ENCODE peak calls at places on chromosomes 7 and 10, in five cellular contexts. Y is dorsolateral prefrontal cortex, G is ovary, N is epithelial cell of proximal tubule, D is HCT116. B is an unnamed sample.

GRCh38 chr7:156147104-156147503 is 334.8 kb upstream of the SHH start:
- DNase-seq in Y (no peak), G (no peak), N (no peak), D (no peak), B (no peak)

GRCh38 chr7:44561962-44562621 is 11.6 kb downstream of the DDX56 start:
- DNase-seq in Y (no peak), G (no peak), N (no peak), D (no peak), B (no peak)

GRCh38 chr10:98354491-98354890 is 60.5 kb downstream of the PYROXD2 start:
- DNase-seq in Y (no peak), G (no peak), N (no peak), D (no peak), B (no peak)

GRCh38 chr10:122021421-122021820 is 32.5 kb downstream of the TACC2 start:
- DNase-seq in Y (no peak), G (no peak), N (no peak), D (no peak), B (no peak)

GRCh38 chr10:102673235-102673634 is 29.0 kb downstream of the TRIM8 start:
- DNase-seq in Y (no peak), G (no peak), N (no peak), D (no peak), B (no peak)

GRCh38 chr10:126012485-126012884 is 116.1 kb downstream of the FANK1 start:
- DNase-seq in Y (no peak), G (no peak), N (no peak), D (no peak), B (no peak)

GRCh38 chr7:139886206-139886605 is 57.1 kb downstream of the TBXAS1 start:
- DNase-seq in Y (no peak), G (no peak), N (no peak), D (no peak), B (no peak)

GRCh38 chr10:43961523-43962345 is 313.1 kb upstream of the ZNF32 start:
- DNase-seq in Y (no peak), G (no peak), N (no peak), D (no peak), B (no peak)

GRCh38 chr7:47807126-47807525 is 141.1 kb downstream of the PKD1L1 start:
- DNase-seq in Y (no peak), G (no peak), N (no peak), D (no peak), B (no peak)

GRCh38 chr10:119542357-119542989 is at the start of gene RGS10:
- DNase-seq in Y (no peak), G (peak), N (no peak), D (peak), B (peak)

GRCh38 chr7:52261052-52261451 is 774.4 kb upstream of the POM121L12 start:
- DNase-seq in Y (no peak), G (no peak), N (no peak), D (no peak), B (no peak)

GRCh38 chr7:23544913-23545354 is 13.2 kb upstream of the TRA2A start:
- DNase-seq in Y (no peak), G (no peak), N (no peak), D (peak), B (no peak)
- TF ChIP-seq CTCF in Y (no peak), G (no peak), N (peak), D (peak), B (peak)

DNA sequence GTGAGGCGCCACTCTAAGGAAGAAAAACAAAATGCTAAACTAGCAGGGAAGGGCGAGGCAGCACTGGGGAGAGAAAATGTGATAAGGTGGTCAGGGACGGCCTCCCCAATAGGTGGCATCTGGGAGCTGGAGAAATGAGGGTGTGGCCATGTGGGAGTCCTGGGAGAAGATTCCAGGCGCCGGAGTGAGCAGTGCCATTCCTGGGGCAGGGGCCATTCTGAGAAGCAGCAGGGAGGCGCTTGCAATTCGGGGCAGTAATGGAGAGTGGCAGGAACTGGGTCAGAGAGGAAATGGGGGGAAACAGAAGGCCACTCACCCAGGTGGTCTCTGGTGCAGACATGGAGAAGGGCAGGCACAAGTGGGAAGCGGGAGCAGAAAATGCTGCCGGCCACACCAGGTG is 61.8 kb upstream of the LRRC18 start:
- DNase-seq in Y (peak), G (peak), N (no peak), D (no peak), B (no peak)
- TF ChIP-seq CTCF in Y (no peak), G (no peak), N (peak), D (peak), B (peak)

DNA sequence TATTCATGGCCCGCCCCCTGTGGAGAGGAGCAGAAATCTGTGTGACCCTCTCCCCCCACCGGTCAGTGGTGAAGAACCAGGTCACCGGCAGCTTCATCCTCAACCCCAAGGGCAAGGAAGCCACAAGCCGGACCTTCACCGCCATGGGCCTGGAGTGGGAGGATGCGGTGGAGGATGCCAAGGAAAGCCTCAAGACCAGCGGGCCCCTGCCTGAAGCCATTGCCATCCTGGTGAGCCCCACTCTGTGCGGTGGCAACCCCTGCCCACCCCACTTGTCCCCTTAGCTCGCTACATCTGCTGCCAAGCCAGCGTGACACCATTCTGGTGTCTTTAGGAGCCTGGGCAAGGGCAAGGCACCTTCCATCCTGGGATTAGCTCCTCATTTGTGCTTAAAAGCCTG is 35.4 kb downstream of the TBATA start:
- DNase-seq in Y (no peak), G (no peak), N (no peak), D (no peak), B (no peak)
- TF ChIP-seq CTCF in Y (no peak), G (no peak), N (no peak), D (no peak), B (no peak)

GRCh38 chr7:77698042-77698625 is 1.9 kb downstream of the RSBN1L start:
- DNase-seq in Y (no peak), G (no peak), N (no peak), D (no peak), B (no peak)

GRCh38 chr7:77707504-77707992 is 11.3 kb downstream of the RSBN1L start:
- DNase-seq in Y (no peak), G (no peak), N (no peak), D (no peak), B (no peak)

GRCh38 chr7:77702451-77703219 is 6.4 kb downstream of the RSBN1L start:
- DNase-seq in Y (no peak), G (no peak), N (no peak), D (no peak), B (no peak)

GRCh38 chr7:77699056-77699455 is 2.8 kb downstream of the RSBN1L start:
- DNase-seq in Y (no peak), G (no peak), N (no peak), D (no peak), B (no peak)

DNA sequence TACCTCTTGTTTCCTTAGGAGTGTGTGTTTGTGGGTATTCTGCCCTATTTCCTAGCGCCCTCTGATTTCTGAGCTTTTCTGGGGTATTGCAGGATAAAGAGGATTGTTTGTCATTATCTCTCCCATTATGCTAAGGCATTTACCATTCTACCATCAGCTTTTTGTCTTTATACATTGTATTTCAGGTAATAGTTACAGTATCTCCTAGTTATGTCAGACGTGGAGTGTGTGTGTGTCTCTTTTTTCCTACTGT is 6.9 kb downstream of the RSBN1L start:
- DNase-seq in Y (no peak), G (no peak), N (no peak), D (no peak), B (no peak)
- TF ChIP-seq CTCF in Y (no peak), G (no peak), N (no peak), D (no peak), B (no peak)